ENCODE peak calls at places on chromosomes 1 and 21, in six cellular contexts. X is psoas muscle, Q is mesenchymal stem cell, A is colonic mucosa, N is endothelial cell of umbilical vein, D is neuronal stem cell. W is an unnamed sample. For H3K36me3, the result is how much of the 10 kb centered on the place peaks cover.

GRCh38 chr1:203569490-203570318 is 56.9 kb upstream of the ATP2B4 start:
- DNase-seq in X (no peak), Q (peak), A (no peak), N (no peak), D (no peak), W (no peak)

GRCh38 chr1:237879195-237879594 is 11.5 kb downstream of the ZP4 start:
- DNase-seq in X (no peak), Q (peak), A (no peak), N (no peak), D (no peak), W (no peak)

GRCh38 chr1:4379451-4380175 is 274.8 kb upstream of the AJAP1 start:
- DNase-seq in X (no peak), Q (no peak), A (no peak), N (no peak), D (no peak), W (no peak)

GRCh38 chr1:229440821-229441537 is 7.1 kb upstream of the ACTA1 start:
- DNase-seq in X (no peak), Q (peak), A (no peak), N (no peak), D (no peak), W (no peak)

GRCh38 chr1:238252033-238252802 is 361.5 kb upstream of the ZP4 start:
- DNase-seq in X (peak), Q (peak), A (peak), N (no peak), D (peak), W (peak)

GRCh38 chr1:23673086-23673813 is 18.4 kb upstream of the RPL11 start:
- DNase-seq in X (no peak), Q (peak), A (peak), N (peak), D (peak), W (no peak)

GRCh38 chr1:172697463-172698100 is 38.7 kb downstream of the FASLG start:
- DNase-seq in X (no peak), Q (no peak), A (no peak), N (no peak), D (no peak), W (no peak)

GRCh38 chr1:1337793-1338147 is 6.7 kb downstream of the TAS1R3 start:
- DNase-seq in X (no peak), Q (no peak), A (peak), N (no peak), D (no peak), W (no peak)

GRCh38 chr1:196317535-196318522 is 290.4 kb downstream of the KCNT2 start:
- DNase-seq in X (no peak), Q (peak), A (no peak), N (peak), D (peak), W (no peak)

GRCh38 chr1:153403421-153404085 is 12.7 kb upstream of the S100A8 start:
- DNase-seq in X (no peak), Q (no peak), A (no peak), N (no peak), D (no peak), W (no peak)

GRCh38 chr1:56644064-56644940 is 812 bp upstream of the PRKAA2 start:
- DNase-seq in X (peak), Q (peak), A (peak), N (peak), D (no peak), W (no peak)

GRCh38 chr1:19033516-19033840 is 77.0 kb upstream of the IFFO2 start:
- DNase-seq in X (no peak), Q (no peak), A (no peak), N (no peak), D (no peak), W (no peak)

GRCh38 chr1:6497215-6497866 is 5.9 kb upstream of the PLEKHG5 start:
- DNase-seq in X (no peak), Q (peak), A (no peak), N (peak), D (peak), W (no peak)

GRCh38 chr1:18480315-18481189 is at the start of gene KLHDC7A:
- DNase-seq in X (no peak), Q (no peak), A (peak), N (no peak), D (peak), W (peak)

GRCh38 chr1:153217212-153217611 is at the start of gene PRR9:
- DNase-seq in X (no peak), Q (no peak), A (no peak), N (no peak), D (no peak), W (no peak)

GRCh38 chr1:160876311-160876710 is 8.7 kb downstream of the ITLN1 start:
- DNase-seq in X (no peak), Q (no peak), A (no peak), N (no peak), D (no peak), W (no peak)

GRCh38 chr1:33152685-33153432 is 29.0 kb downstream of the TRIM62 start:
- DNase-seq in X (peak), Q (peak), A (no peak), N (no peak), D (no peak), W (no peak)

GRCh38 chr1:155038602-155039307 is 5.1 kb downstream of the DCST1 start:
- DNase-seq in X (no peak), Q (peak), A (peak), N (no peak), D (no peak), W (no peak)

GRCh38 chr1:215749423-215749822 is 182.3 kb downstream of the KCTD3 start:
- DNase-seq in X (no peak), Q (peak), A (no peak), N (no peak), D (no peak), W (no peak)

GRCh38 chr1:101182627-101183387 is 54.0 kb upstream of the S1PR1 start:
- DNase-seq in X (no peak), Q (no peak), A (no peak), N (no peak), D (no peak), W (no peak)

GRCh38 chr1:225253784-225254183 is 174.1 kb downstream of the LBR start:
- DNase-seq in X (no peak), Q (no peak), A (no peak), N (no peak), D (no peak), W (no peak)

GRCh38 chr1:14945132-14946010 is 208.2 kb upstream of the TMEM51 start:
- DNase-seq in X (no peak), Q (peak), A (peak), N (peak), D (no peak), W (peak)

GRCh38 chr1:194533641-194534040 is 1347.2 kb upstream of the B3GALT2 start:
- DNase-seq in X (no peak), Q (no peak), A (no peak), N (no peak), D (no peak), W (no peak)

GRCh38 chr1:155179107-155180031 is 5.7 kb downstream of the TRIM46 start:
- DNase-seq in X (peak), Q (no peak), A (peak), N (no peak), D (no peak), W (no peak)

GRCh38 chr1:12604114-12604874 is 13.7 kb downstream of the DHRS3 start:
- DNase-seq in X (no peak), Q (peak), A (peak), N (peak), D (no peak), W (peak)

GRCh38 chr1:82153282-82153630 is 352.5 kb downstream of the ADGRL2 start:
- DNase-seq in X (no peak), Q (no peak), A (no peak), N (no peak), D (no peak), W (no peak)

GRCh38 chr1:40153073-40153770 is 8.0 kb upstream of the RLF start:
- DNase-seq in X (no peak), Q (peak), A (peak), N (peak), D (peak), W (no peak)

GRCh38 chr1:167997037-167997575 is 60.2 kb upstream of the MPC2 start:
- DNase-seq in X (no peak), Q (no peak), A (no peak), N (no peak), D (no peak), W (no peak)

GRCh38 chr1:46202975-46203737 is at the start of gene LURAP1:
- DNase-seq in X (peak), Q (peak), A (peak), N (peak), D (peak), W (no peak)

GRCh38 chr1:11938722-11939526 is 4.4 kb downstream of the PLOD1 start:
- DNase-seq in X (peak), Q (no peak), A (no peak), N (no peak), D (no peak), W (no peak)

GRCh38 chr1:18951818-18952391 is 4.6 kb downstream of the IFFO2 start:
- DNase-seq in X (no peak), Q (peak), A (no peak), N (no peak), D (no peak), W (no peak)

GRCh38 chr1:54766726-54767125 is 2.4 kb upstream of the PARS2 start:
- DNase-seq in X (no peak), Q (no peak), A (no peak), N (no peak), D (no peak), W (no peak)

GRCh38 chr1:41492341-41492848 is 7.9 kb upstream of the EDN2 start:
- DNase-seq in X (peak), Q (no peak), A (no peak), N (peak), D (no peak), W (no peak)

GRCh38 chr1:27428316-27429028 is 36.0 kb downstream of the GPR3 start:
- DNase-seq in X (peak), Q (peak), A (no peak), N (peak), D (no peak), W (no peak)

GRCh38 chr1:94544706-94545490 is 3.3 kb upstream of the F3 start:
- DNase-seq in X (no peak), Q (peak), A (no peak), N (peak), D (no peak), W (no peak)
- H3K4me3 ChIP-seq in X (no peak), Q (no peak), A (no peak), N (no peak), D (no peak), W (no peak)

DNA sequence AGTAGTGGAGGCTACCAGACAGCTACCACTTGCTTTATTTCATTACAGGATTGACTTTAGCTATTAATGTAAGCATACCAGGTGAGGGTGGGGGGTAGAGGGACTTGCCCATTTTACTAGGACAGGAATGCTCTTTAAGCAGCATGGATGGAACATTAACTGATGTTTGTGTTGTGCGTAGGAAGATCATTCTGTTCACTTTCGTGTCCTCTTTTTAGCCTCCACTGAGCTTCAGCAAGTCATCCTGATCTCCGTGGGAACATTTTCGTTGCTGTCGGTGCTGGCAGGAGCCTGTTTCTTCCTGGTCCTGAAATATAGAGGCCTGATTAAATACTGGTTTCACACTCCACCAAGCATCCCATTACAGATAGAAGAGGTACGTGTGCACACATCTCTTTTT is 29.3 kb downstream of the IFNGR2 start:
- DNase-seq in X (no peak), Q (no peak), A (no peak), N (no peak), D (no peak), W (no peak)
- H3K36me3 ChIP-seq in X (under half), Q (half or more), A (under half), N (under half), D (under half), W (under half)

DNA sequence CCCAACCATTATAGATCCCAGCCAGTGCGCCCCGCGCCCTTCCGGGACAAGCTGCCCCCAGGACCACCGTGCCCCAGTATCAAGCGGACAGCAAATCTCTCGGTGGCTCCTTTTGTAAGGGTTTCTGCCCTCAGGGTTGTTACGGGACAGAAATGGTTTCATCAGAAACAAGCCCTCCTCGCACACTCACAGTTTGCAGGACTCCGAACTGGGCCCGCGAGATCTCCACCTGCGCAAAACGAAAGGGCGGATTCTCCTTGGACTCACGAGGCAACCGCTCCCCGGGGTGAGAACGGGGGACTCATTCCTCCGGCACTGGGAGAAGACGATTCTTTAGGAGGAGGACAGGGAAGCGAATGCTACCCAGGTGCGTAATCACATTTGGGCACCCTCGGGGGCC is 51.1 kb upstream of the H6PD start:
- DNase-seq in X (no peak), Q (no peak), A (no peak), N (no peak), D (no peak), W (no peak)
- H3K4me3 ChIP-seq in X (peak), Q (peak), A (no peak), N (peak), D (no peak), W (no peak)

DNA sequence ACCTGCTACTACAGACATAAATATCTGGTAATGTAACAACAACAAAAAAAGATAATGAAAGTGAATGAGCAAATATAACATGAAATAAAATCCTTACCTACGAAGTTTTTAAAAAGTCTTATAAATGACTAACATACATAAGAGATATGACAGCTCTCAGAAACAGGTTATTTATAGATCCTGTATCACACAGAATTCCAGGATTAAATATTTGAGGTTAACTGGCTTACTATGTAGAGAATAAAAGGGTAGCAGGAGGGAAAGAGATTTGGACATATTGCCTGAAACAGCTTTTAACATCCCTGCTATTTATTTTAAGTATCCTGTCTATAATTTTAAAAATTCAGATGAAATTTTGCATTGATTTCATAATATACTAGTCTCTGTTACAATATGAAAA is 16.3 kb downstream of the MYSM1 start:
- DNase-seq in X (no peak), Q (no peak), A (no peak), N (no peak), D (no peak), W (no peak)
- H3K36me3 ChIP-seq in X (under half), Q (under half), A (under half), N (under half), D (under half), W (under half)

GRCh38 chr21:42063206-42063577 is 7.9 kb upstream of the UMODL1 start:
- DNase-seq in X (no peak), Q (no peak), A (peak), N (no peak), D (no peak), W (peak)
- H3K4me3 ChIP-seq in X (no peak), Q (no peak), A (no peak), N (no peak), D (no peak), W (no peak)

DNA sequence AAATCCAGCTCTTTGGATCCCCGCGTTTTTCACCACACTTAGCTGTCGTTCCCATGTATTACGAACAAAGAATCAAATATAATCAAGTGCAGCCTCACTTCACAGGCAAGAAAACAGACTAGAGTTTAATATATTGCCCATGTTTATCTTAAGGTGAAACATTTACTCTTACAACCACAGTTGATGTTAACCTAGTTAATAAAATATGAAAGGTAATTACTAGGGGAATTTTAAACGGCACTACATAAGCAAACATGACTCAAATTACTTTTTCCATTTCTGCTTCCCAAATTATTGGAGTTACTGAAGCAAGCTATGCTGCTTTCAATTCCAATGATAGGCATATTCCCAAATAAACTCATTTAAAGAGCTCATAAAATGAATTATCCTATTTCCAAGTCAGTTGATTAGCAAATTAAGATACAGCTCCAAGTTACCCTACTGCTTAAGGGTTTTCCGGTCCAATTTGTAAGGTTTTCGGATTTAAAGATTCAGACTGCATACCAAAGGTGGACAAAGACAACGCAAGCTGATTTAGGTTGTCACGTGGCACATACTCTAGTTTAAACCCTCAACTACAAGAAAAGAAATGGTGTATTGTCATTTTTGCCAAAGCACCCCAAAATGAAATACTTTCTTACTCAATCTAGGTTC is 5.9 kb downstream of the COX20 start:
- DNase-seq in X (no peak), Q (no peak), A (no peak), N (no peak), D (no peak), W (no peak)
- H3K36me3 ChIP-seq in X (under half), Q (under half), A (under half), N (under half), D (under half), W (under half)

GRCh38 chr21:41720250-41720649 is 46.6 kb downstream of the RIPK4 start:
- DNase-seq in X (peak), Q (no peak), A (no peak), N (no peak), D (no peak), W (no peak)
- H3K4me3 ChIP-seq in X (no peak), Q (no peak), A (no peak), N (no peak), D (no peak), W (no peak)

GRCh38 chr1:177007437-177008161 is 156.9 kb downstream of the ASTN1 start:
- DNase-seq in X (no peak), Q (no peak), A (no peak), N (no peak), D (no peak), W (no peak)
- H3K36me3 ChIP-seq in X (under half), Q (under half), A (under half), N (under half), D (under half), W (under half)

GRCh38 chr21:41763398-41763931 is 3.4 kb downstream of the RIPK4 start:
- DNase-seq in X (no peak), Q (no peak), A (no peak), N (no peak), D (no peak), W (no peak)

GRCh38 chr21:41762753-41763152 is 4.1 kb downstream of the RIPK4 start:
- DNase-seq in X (no peak), Q (no peak), A (no peak), N (no peak), D (no peak), W (no peak)

GRCh38 chr21:41763996-41764395 is 2.9 kb downstream of the RIPK4 start:
- DNase-seq in X (no peak), Q (no peak), A (no peak), N (no peak), D (no peak), W (no peak)

GRCh38 chr21:41761211-41762181 is 5.4 kb downstream of the RIPK4 start:
- DNase-seq in X (peak), Q (no peak), A (no peak), N (no peak), D (no peak), W (peak)

GRCh38 chr21:41762236-41762635 is 4.6 kb downstream of the RIPK4 start:
- DNase-seq in X (no peak), Q (no peak), A (no peak), N (no peak), D (no peak), W (no peak)
- H3K4me3 ChIP-seq in X (no peak), Q (no peak), A (no peak), N (no peak), D (peak), W (no peak)

GRCh38 chr21:44854664-44855446 is 18.6 kb downstream of the PTTG1IP start:
- DNase-seq in X (peak), Q (no peak), A (no peak), N (no peak), D (no peak), W (no peak)
- H3K36me3 ChIP-seq in X (under half), Q (half or more), A (under half), N (under half), D (half or more), W (half or more)